ENCODE peak calls at places on chromosomes 5 and 9, in five cellular contexts. B is fibroblast of lung; W is CD8-positive, alpha-beta T cell; U is tibial nerve; Z is CD8-positive, alpha-beta memory T cell. X is an unnamed sample. For H3K36me3, the result is how much of the 10 kb centered on the place peaks cover.

GRCh38 chr5:14062178-14062577 is 81.0 kb upstream of the TRIO start:
- DNase-seq in B (peak), W (no peak), U (no peak), Z (no peak), X (no peak)

GRCh38 chr5:57989378-57989777 is 470.5 kb downstream of the PLK2 start:
- DNase-seq in B (peak), W (no peak), U (no peak), Z (no peak), X (no peak)

GRCh38 chr9:133103183-133103986 is 17.7 kb downstream of the RALGDS start:
- DNase-seq in B (peak), W (peak), U (peak), Z (peak), X (peak)

GRCh38 chr9:31418419-31418818 is 966.0 kb upstream of the ACO1 start:
- DNase-seq in B (no peak), W (no peak), U (no peak), Z (no peak), X (no peak)

GRCh38 chr9:133375116-133375723 is 640 bp downstream of the SURF4 start:
- DNase-seq in B (peak), W (no peak), U (no peak), Z (no peak), X (peak)

GRCh38 chr5:115816226-115817042 is at the start of gene CDO1:
- DNase-seq in B (peak), W (no peak), U (peak), Z (no peak), X (peak)

GRCh38 chr5:56075361-56075760 is 80.6 kb upstream of the IL6ST start:
- DNase-seq in B (peak), W (no peak), U (peak), Z (no peak), X (no peak)

GRCh38 chr9:127263244-127263643 is 1.3 kb upstream of the GARNL3 start:
- DNase-seq in B (no peak), W (no peak), U (no peak), Z (no peak), X (no peak)

GRCh38 chr9:135083831-135084230 is 3.6 kb upstream of the OLFM1 start:
- DNase-seq in B (no peak), W (no peak), U (no peak), Z (no peak), X (peak)

GRCh38 chr9:14314424-14314928 is 535 bp upstream of the NFIB start:
- DNase-seq in B (peak), W (no peak), U (peak), Z (no peak), X (peak)

GRCh38 chr9:116189683-116190082 is 36.1 kb downstream of the PAPPA start:
- DNase-seq in B (no peak), W (no peak), U (no peak), Z (no peak), X (peak)

GRCh38 chr5:35963381-35963843 is 25.0 kb upstream of the CAPSL start:
- DNase-seq in B (no peak), W (no peak), U (no peak), Z (no peak), X (no peak)

GRCh38 chr5:114361724-114362196 is at the start of gene KCNN2:
- DNase-seq in B (peak), W (no peak), U (no peak), Z (no peak), X (peak)

GRCh38 chr9:119257592-119257991 is 111.6 kb downstream of the BRINP1 start:
- DNase-seq in B (no peak), W (no peak), U (no peak), Z (no peak), X (no peak)

GRCh38 chr5:89351232-89351631 is 468.2 kb upstream of the MEF2C start:
- DNase-seq in B (peak), W (no peak), U (no peak), Z (no peak), X (no peak)

GRCh38 chr5:97838214-97838613 is 655.2 kb upstream of the RIOK2 start:
- DNase-seq in B (peak), W (no peak), U (no peak), Z (no peak), X (no peak)

GRCh38 chr5:72106922-72107873 is at the start of gene MAP1B:
- DNase-seq in B (peak), W (no peak), U (peak), Z (no peak), X (peak)

GRCh38 chr5:162139190-162139589 is 71.6 kb downstream of the GABRG2 start:
- DNase-seq in B (no peak), W (no peak), U (no peak), Z (no peak), X (no peak)

GRCh38 chr9:109497193-109498165 is 628 bp downstream of the PTPN3 start:
- DNase-seq in B (peak), W (no peak), U (no peak), Z (no peak), X (peak)

GRCh38 chr5:139676951-139677367 is 28.8 kb downstream of the CXXC5 start:
- DNase-seq in B (no peak), W (no peak), U (no peak), Z (no peak), X (no peak)

GRCh38 chr5:114362977-114363721 is 1.3 kb downstream of the KCNN2 start:
- DNase-seq in B (no peak), W (no peak), U (no peak), Z (no peak), X (peak)

GRCh38 chr9:107138261-107138992 is 144.7 kb upstream of the RAD23B start:
- DNase-seq in B (peak), W (no peak), U (no peak), Z (no peak), X (no peak)

GRCh38 chr5:136811551-136811950 is 446.2 kb upstream of the TRPC7 start:
- DNase-seq in B (peak), W (no peak), U (no peak), Z (no peak), X (no peak)

GRCh38 chr5:119742311-119742710 is 113.0 kb downstream of the FAM170A start:
- DNase-seq in B (no peak), W (no peak), U (no peak), Z (no peak), X (no peak)

GRCh38 chr9:108244676-108245075 is 611.1 kb downstream of the ACTL7B start:
- DNase-seq in B (no peak), W (no peak), U (no peak), Z (no peak), X (no peak)

GRCh38 chr9:76729116-76729515 is 35.1 kb upstream of the PCA3 start:
- DNase-seq in B (no peak), W (no peak), U (no peak), Z (no peak), X (no peak)

GRCh38 chr5:169716287-169716686 is 79.2 kb downstream of the DOCK2 start:
- DNase-seq in B (peak), W (no peak), U (no peak), Z (no peak), X (no peak)

GRCh38 chr5:139517683-139518564 is 35.4 kb upstream of the STING1 start:
- DNase-seq in B (peak), W (peak), U (peak), Z (peak), X (peak)

GRCh38 chr5:101160002-101160401 is 256.9 kb upstream of the ST8SIA4 start:
- DNase-seq in B (peak), W (no peak), U (no peak), Z (no peak), X (no peak)

GRCh38 chr9:133163559-133164208 is at the start of gene GBGT1:
- DNase-seq in B (peak), W (no peak), U (peak), Z (peak), X (peak)

GRCh38 chr5:78855026-78855425 is 130.1 kb downstream of the ARSB start:
- DNase-seq in B (no peak), W (no peak), U (no peak), Z (no peak), X (no peak)

GRCh38 chr5:72597456-72597948 is 90.3 kb upstream of the ZNF366 start:
- DNase-seq in B (peak), W (no peak), U (no peak), Z (no peak), X (no peak)

GRCh38 chr9:136597965-136598364 is 52.1 kb upstream of the NOTCH1 start:
- DNase-seq in B (no peak), W (no peak), U (no peak), Z (no peak), X (no peak)

GRCh38 chr9:96378187-96378586 is 5.3 kb downstream of the SLC35D2 start:
- DNase-seq in B (no peak), W (no peak), U (no peak), Z (no peak), X (no peak)

GRCh38 chr9:134301387-134302129 is 24.7 kb upstream of the RXRA start:
- DNase-seq in B (peak), W (no peak), U (no peak), Z (peak), X (peak)

GRCh38 chr5:40615586-40616193 is 64.0 kb upstream of the PTGER4 start:
- DNase-seq in B (peak), W (no peak), U (no peak), Z (no peak), X (no peak)
- H3K4me3 ChIP-seq in B (no peak), W (no peak), U (no peak), Z (no peak), X (no peak)

GRCh38 chr9:114349713-114350480 is 20.2 kb downstream of the ORM2 start:
- DNase-seq in B (no peak), W (no peak), U (no peak), Z (no peak), X (no peak)
- H3K36me3 ChIP-seq in B (under half), W (half or more), U (under half), Z (half or more), X (under half)

GRCh38 chr9:124390812-124391658 is 24.2 kb downstream of the PSMB7 start:
- DNase-seq in B (peak), W (no peak), U (no peak), Z (no peak), X (no peak)
- H3K4me3 ChIP-seq in B (peak), W (no peak), U (no peak), Z (no peak), X (no peak)

GRCh38 chr5:152177626-152178349 is 227.3 kb downstream of the NMUR2 start:
- DNase-seq in B (no peak), W (no peak), U (no peak), Z (no peak), X (no peak)

GRCh38 chr5:152170350-152170749 is 234.7 kb downstream of the NMUR2 start:
- DNase-seq in B (no peak), W (no peak), U (no peak), Z (no peak), X (peak)

DNA sequence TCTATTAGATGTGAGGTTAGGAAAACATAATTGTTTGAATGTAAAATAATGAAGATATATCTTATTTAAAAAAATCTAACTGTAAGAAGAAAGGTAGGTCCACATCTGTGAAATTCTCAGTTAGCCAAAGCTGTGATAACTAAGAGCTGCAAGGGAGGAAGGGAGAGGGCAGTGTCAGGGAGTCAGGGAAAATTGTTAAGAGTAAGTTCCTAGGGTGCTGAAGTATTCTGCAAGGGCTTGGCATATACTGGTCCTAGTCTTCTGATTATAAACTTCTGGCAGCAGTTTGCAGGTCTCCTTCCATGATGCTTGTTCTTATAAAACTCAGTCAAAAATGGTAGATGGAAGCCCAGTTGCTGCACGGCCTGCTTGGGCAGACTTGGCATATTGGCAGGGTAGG is 233.2 kb downstream of the NMUR2 start:
- DNase-seq in B (no peak), W (no peak), U (no peak), Z (no peak), X (no peak)
- H3K36me3 ChIP-seq in B (under half), W (under half), U (under half), Z (under half), X (under half)

DNA sequence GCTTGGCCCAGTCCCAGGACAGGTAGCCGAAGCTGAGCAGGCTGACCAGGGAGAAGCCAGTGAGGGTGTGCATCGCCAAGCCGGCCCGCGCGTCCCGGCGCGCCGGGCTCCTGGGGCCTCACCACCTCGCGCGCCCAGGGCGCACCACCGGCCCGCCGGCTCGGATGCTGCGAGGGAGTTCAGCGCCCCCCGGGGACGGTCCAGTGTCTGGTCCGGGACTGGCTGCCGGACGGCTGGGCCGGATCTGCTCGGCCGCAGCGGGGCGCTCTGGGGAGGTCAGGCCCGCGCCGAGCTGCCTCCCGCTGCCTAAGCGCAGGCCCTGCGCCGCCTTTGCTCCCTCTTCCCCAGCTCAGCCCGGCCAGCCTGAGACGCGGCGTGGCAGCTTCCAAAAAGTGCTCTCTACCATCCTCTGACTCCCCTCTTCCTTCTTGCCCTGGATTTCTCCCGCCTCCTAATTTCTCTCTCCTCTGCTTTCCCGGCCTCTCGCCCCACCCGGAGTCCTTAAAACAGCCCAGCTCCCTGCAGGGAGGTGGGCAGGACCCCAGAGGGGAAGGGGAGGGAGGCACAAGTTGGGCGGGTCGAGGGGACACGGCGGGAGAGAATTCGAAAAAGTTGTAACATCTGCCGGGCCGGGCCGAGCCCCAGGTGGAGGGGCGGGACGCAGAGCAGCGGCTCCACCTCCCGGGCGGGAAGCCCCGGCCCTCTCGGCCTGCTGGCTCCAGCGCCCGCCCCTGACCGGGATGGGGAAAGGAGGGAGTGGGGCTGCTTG is at the start of gene ARSI:
- DNase-seq in B (peak), W (no peak), U (no peak), Z (no peak), X (peak)
- H3K4me3 ChIP-seq in B (peak), W (no peak), U (peak), Z (no peak), X (no peak)

DNA sequence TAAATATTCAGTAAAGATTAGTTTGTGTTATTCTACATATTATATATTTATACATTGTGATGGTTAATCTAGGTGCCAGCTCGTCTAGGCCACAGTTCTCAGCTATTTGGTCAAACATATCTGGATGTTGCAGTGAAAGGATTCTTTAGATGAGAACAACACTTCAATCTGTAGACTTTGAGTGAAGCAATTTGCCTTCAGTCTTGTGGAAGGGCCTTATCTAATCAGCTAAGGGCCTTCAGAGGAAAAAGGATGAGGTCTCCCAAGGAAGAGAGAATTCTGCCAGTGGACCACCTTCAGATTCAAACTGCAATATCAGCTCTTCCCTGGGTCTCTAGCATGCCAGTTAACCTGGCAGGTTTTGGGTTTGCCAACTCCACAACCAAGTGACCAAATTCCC is 112.0 kb downstream of the SH3TC2 start:
- DNase-seq in B (no peak), W (no peak), U (no peak), Z (no peak), X (no peak)
- H3K36me3 ChIP-seq in B (under half), W (under half), U (under half), Z (under half), X (under half)

GRCh38 chr9:128558431-128559310 is 6.3 kb downstream of the SPTAN1 start:
- DNase-seq in B (peak), W (peak), U (peak), Z (peak), X (peak)
- H3K4me3 ChIP-seq in B (peak), W (peak), U (no peak), Z (peak), X (no peak)

GRCh38 chr9:131461166-131461565 is 41.6 kb upstream of the POMT1 start:
- DNase-seq in B (no peak), W (no peak), U (no peak), Z (no peak), X (no peak)
- H3K36me3 ChIP-seq in B (under half), W (half or more), U (under half), Z (half or more), X (half or more)